ENCODE peak calls at places on chromosomes 5 and 9, in five cellular contexts. G is K562, H is upper lobe of left lung, Z is HepG2, W is GM12878. O is an unnamed sample.

GRCh38 chr5:97049175-97049574 is 93.2 kb downstream of the LIX1 start:
- ATAC-seq in W (no peak), G (no peak), Z (no peak), H (no peak), O (no peak)

GRCh38 chr9:68547417-68547816 is 6.7 kb upstream of the TMEM252 start:
- ATAC-seq in H (no peak), G (no peak), W (no peak), Z (no peak), O (no peak)

GRCh38 chr5:32275421-32275765 is 37.3 kb downstream of the MTMR12 start:
- ATAC-seq in W (no peak), H (peak; percentile 59), G (no peak), Z (peak; percentile 89), O (no peak)

GRCh38 chr9:84337252-84337651 is 3.3 kb downstream of the SLC28A3 start:
- ATAC-seq in G (no peak), H (no peak), Z (no peak), W (no peak), O (no peak)

GRCh38 chr5:76083555-76084495 is 642 bp downstream of the SV2C start:
- ATAC-seq in Z (peak; percentile 29), H (no peak), W (no peak), G (no peak), O (no peak)

GRCh38 chr5:43683884-43684471 is 81.0 kb downstream of the NNT start:
- ATAC-seq in G (no peak), H (no peak), W (no peak), Z (no peak), O (peak; percentile 75)

GRCh38 chr9:130327781-130328348 is 62.3 kb downstream of the HMCN2 start:
- ATAC-seq in Z (peak; percentile 28), H (peak; percentile 8), W (no peak), G (peak; percentile 24), O (peak; percentile 15)

GRCh38 chr9:77440057-77440456 is 208.1 kb downstream of the GNA14 start:
- ATAC-seq in W (no peak), Z (no peak), G (no peak), H (no peak), O (no peak)

GRCh38 chr5:14522721-14523120 is 58.9 kb upstream of the OTULINL start:
- ATAC-seq in W (no peak), Z (no peak), H (no peak), G (no peak), O (no peak)

GRCh38 chr5:151585970-151586369 is 5.2 kb downstream of the FAT2 start:
- ATAC-seq in H (no peak), G (no peak), W (no peak), Z (no peak), O (no peak)

GRCh38 chr9:31137850-31138160 is 1246.6 kb upstream of the ACO1 start:
- ATAC-seq in W (no peak), H (no peak), Z (no peak), G (no peak), O (no peak)

GRCh38 chr5:7878381-7878873 is 9.5 kb downstream of the MTRR start:
- ATAC-seq in W (peak; percentile 93), Z (peak; percentile 49), H (peak; percentile 50), G (no peak), O (no peak)

GRCh38 chr5:135319928-135320606 is 79.0 kb downstream of the MACROH2A1 start:
- ATAC-seq in G (peak; percentile 40), W (no peak), Z (peak; percentile 54), H (peak; percentile 43), O (no peak)

GRCh38 chr5:153445875-153446567 is 44.4 kb upstream of the GRIA1 start:
- ATAC-seq in G (no peak), H (peak; percentile 59), Z (peak; percentile 58), W (no peak), O (no peak)

GRCh38 chr5:157463081-157463480 is 3.1 kb downstream of the NIPAL4 start:
- ATAC-seq in W (no peak), H (no peak), Z (no peak), G (no peak), O (no peak)

GRCh38 chr9:23088932-23089364 is 642.3 kb downstream of the DMRTA1 start:
- ATAC-seq in W (peak; percentile 78), Z (no peak), G (no peak), H (no peak), O (no peak)

GRCh38 chr5:170623576-170624181 is 119.9 kb downstream of the KCNIP1 start:
- ATAC-seq in W (peak; percentile 85), G (peak; percentile 93), Z (peak; percentile 85), H (no peak), O (no peak)

GRCh38 chr9:94655739-94656138 is 16.4 kb upstream of the FBP1 start:
- ATAC-seq in W (peak; percentile 44), Z (no peak), G (peak; percentile 41), H (no peak), O (no peak)

GRCh38 chr5:149791881-149792280 is 61.8 kb downstream of the PPARGC1B start:
- ATAC-seq in G (no peak), H (no peak), Z (no peak), W (no peak), O (no peak)

GRCh38 chr5:148388692-148389091 is 4.9 kb downstream of the FBXO38 start:
- ATAC-seq in H (no peak), G (no peak), Z (no peak), W (no peak), O (no peak)

GRCh38 chr9:136882109-136882946 is 4.0 kb upstream of the TRAF2 start:
- ATAC-seq in W (peak; percentile 69), G (peak; percentile 37), H (peak; percentile 38), Z (peak; percentile 72), O (no peak)

GRCh38 chr5:135492319-135492626 is 40.1 kb upstream of the TIFAB start:
- ATAC-seq in Z (peak; percentile 3), W (no peak), G (no peak), H (peak; percentile 44), O (no peak)

GRCh38 chr9:76441551-76442322 is 17.2 kb upstream of the GCNT1 start:
- ATAC-seq in G (no peak), Z (no peak), H (no peak), W (peak; percentile 78), O (no peak)

GRCh38 chr5:131514316-131515275 is 120.4 kb downstream of the RAPGEF6 start:
- ATAC-seq in W (peak; percentile 71), G (peak; percentile 70), Z (no peak), H (no peak), O (no peak)

GRCh38 chr5:102937916-102938315 is 182.0 kb downstream of the GIN1 start:
- ATAC-seq in G (no peak), H (no peak), W (no peak), Z (no peak), O (no peak)

GRCh38 chr9:36101916-36102741 is 34.4 kb upstream of the GLIPR2 start:
- ATAC-seq in Z (no peak), H (no peak), W (no peak), G (no peak), O (peak; percentile 46)
- TF ChIP-seq EP300 in Z (no peak), H (no peak), W (no peak), G (peak; percentile 9), O (no peak)

GRCh38 chr5:143586781-143587362 is 183.4 kb upstream of the NR3C1 start:
- ATAC-seq in Z (peak; percentile 44), G (no peak), H (no peak), W (no peak), O (no peak)
- H3K4me1 ChIP-seq in Z (peaks cover 44% of the 10 kb centered on the region), G (no peaks in the 10 kb centered on the region), H (peaks cover 2% of the 10 kb centered on the region), W (peaks cover 7% of the 10 kb centered on the region), O (no peaks in the 10 kb centered on the region)

GRCh38 chr5:33364406-33364805 is 76.4 kb upstream of the TARS1 start:
- ATAC-seq in G (no peak), Z (no peak), W (no peak), H (no peak), O (no peak)
- TF ChIP-seq POLR2AphosphoS5 in G (no peak), Z (no peak), W (no peak), H (no peak), O (no peak)

DNA sequence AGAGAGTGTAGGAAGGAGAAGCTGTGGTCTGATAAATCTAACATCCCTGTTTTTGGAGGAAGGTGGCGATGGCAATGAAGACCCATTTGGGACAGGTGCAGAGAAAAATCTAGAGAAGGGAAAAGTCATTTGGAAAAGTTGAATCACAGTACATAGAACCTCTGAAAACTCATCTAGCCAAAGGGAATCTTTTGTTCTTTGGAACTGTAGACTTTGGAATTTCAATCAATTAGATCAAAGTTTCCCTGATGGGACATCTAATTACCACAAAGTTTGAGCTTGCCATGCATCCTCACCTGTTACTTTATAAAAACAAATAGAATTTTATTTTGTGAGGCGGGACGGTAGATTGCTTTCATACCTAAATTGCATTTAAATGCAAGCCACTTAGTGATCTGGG is 294.9 kb downstream of the TRPM3 start:
- ATAC-seq in H (no peak), Z (no peak), G (no peak), W (no peak), O (no peak)
- TF ChIP-seq EP300 in H (no peak), Z (no peak), G (no peak), W (no peak), O (no peak)

GRCh38 chr5:10202089-10202753 is 47.5 kb downstream of the ATPSCKMT start:
- ATAC-seq in G (no peak), Z (no peak), W (no peak), H (no peak), O (no peak)
- H3K4me1 ChIP-seq in G (no peaks in the 10 kb centered on the region), Z (no peaks in the 10 kb centered on the region), W (no peaks in the 10 kb centered on the region), H (no peaks in the 10 kb centered on the region), O (no peaks in the 10 kb centered on the region)

O was measured in gastroesophageal sphincter.